ENCODE peak calls at places on chromosome 20, in five cellular contexts. Z is NCI-H1436; U is neural crest cell; V is activated naive CD4-positive, alpha-beta T cell treated with anti-CD3 and anti-CD28 coated beads for 36 hours; C is NCI-H510A treated with DMSO at 0.1 percent for 48 hours. B is an unnamed sample.

GRCh38 chr20:63258826-63259225 is 4.6 kb upstream of the NKAIN4 start:
- DNase-seq in C (no peak), Z (no peak), V (no peak), U (no peak), B (no peak)

GRCh38 chr20:44188752-44189151 is 1.8 kb upstream of the JPH2 start:
- DNase-seq in V (no peak), C (no peak), U (no peak), Z (no peak), B (no peak)

GRCh38 chr20:42754713-42755112 is 435.0 kb downstream of the PTPRT start:
- DNase-seq in C (peak; percentile 11), U (no peak), Z (no peak), V (no peak), B (no peak)

GRCh38 chr20:16518068-16518783 is 55.0 kb downstream of the KIF16B start:
- DNase-seq in Z (peak; percentile 25), C (peak; percentile 87), V (peak; percentile 55), U (peak; percentile 42), B (no peak)

GRCh38 chr20:44805991-44806729 is 4.2 kb downstream of the RIMS4 start:
- DNase-seq in Z (no peak), V (no peak), U (peak; percentile 54), C (no peak), B (no peak)

GRCh38 chr20:53739799-53740785 is 146.5 kb upstream of the ZNF217 start:
- DNase-seq in V (peak; percentile 52), Z (no peak), C (peak; percentile 65), U (no peak), B (no peak)

GRCh38 chr20:24653306-24653705 is 183.9 kb downstream of the SYNDIG1 start:
- DNase-seq in C (no peak), U (no peak), Z (no peak), V (no peak), B (no peak)

GRCh38 chr20:54044156-54044555 is 26.2 kb downstream of the BCAS1 start:
- DNase-seq in C (no peak), U (no peak), V (no peak), Z (no peak), B (no peak)

GRCh38 chr20:5402903-5403531 is 86.3 kb upstream of the PROKR2 start:
- DNase-seq in Z (no peak), C (no peak), V (peak; percentile 19), U (peak; percentile 46), B (no peak)

GRCh38 chr20:5864428-5864827 is 85.9 kb downstream of the TRMT6 start:
- DNase-seq in C (no peak), V (no peak), U (no peak), Z (no peak), B (no peak)

GRCh38 chr20:61902213-61902869 is 163.3 kb downstream of the TAF4 start:
- DNase-seq in V (no peak), C (no peak), U (no peak), Z (no peak), B (peak; percentile 71)

GRCh38 chr20:17298169-17298568 is 71.3 kb downstream of the PCSK2 start:
- DNase-seq in U (no peak), C (no peak), V (no peak), Z (no peak), B (no peak)

GRCh38 chr20:45433316-45433715 is 17.4 kb downstream of the PIGT start:
- DNase-seq in Z (no peak), C (no peak), U (no peak), V (no peak), B (no peak)

GRCh38 chr20:44038681-44039123 is 124.0 kb downstream of the TOX2 start:
- DNase-seq in V (no peak), C (peak; percentile 46), Z (no peak), U (no peak), B (peak; percentile 74)

GRCh38 chr20:4702562-4703280 is 19.0 kb upstream of the PRND start:
- DNase-seq in C (no peak), Z (no peak), U (no peak), V (no peak), B (no peak)

GRCh38 chr20:59158673-59159072 is 4.9 kb upstream of the ZNF831 start:
- DNase-seq in U (no peak), C (no peak), Z (no peak), V (no peak), B (no peak)

GRCh38 chr20:18705490-18705889 is 108.1 kb upstream of the SCP2D1 start:
- DNase-seq in V (no peak), Z (no peak), U (no peak), C (no peak), B (no peak)

GRCh38 chr20:61564628-61565027 is 312.6 kb downstream of the CDH4 start:
- DNase-seq in U (no peak), C (no peak), V (no peak), Z (no peak), B (no peak)

GRCh38 chr20:4073852-4074741 is 58.7 kb upstream of the RNF24 start:
- DNase-seq in Z (no peak), C (no peak), V (no peak), U (no peak), B (no peak)

GRCh38 chr20:52200870-52201269 is 9.3 kb upstream of the ZFP64 start:
- DNase-seq in U (no peak), Z (no peak), V (no peak), C (peak; percentile 71), B (peak; percentile 32)

GRCh38 chr20:25553819-25554296 is 31.5 kb downstream of the NINL start:
- DNase-seq in V (no peak), Z (no peak), C (peak; percentile 78), U (no peak), B (peak; percentile 47)